ENCODE peak calls at places on chromosomes 6 and 20, in ten cellular contexts. U is cardiac muscle cell; N is lower lobe of right lung; B is astrocyte; R is stimulated activated CD4-positive, alpha-beta T cell treated with anti-CD3 and anti-CD28 coated beads, Interleukin-1b, Interleukin-23, amount 100 ng/mL, for 48 hours; O is ecto neural progenitor cell; W is GM06990; Z is HT1080; V is effector CD4-positive, alpha-beta T cell; S is OCI-M1. P is an unnamed sample.

GRCh38 chr6:4935486-4935885 is 68.4 kb downstream of the RPP40 start:
- DNase-seq in U (no peak), N (no peak), B (no peak), R (peak), O (no peak), W (no peak), Z (no peak), V (no peak), S (no peak), P (no peak)

GRCh38 chr6:14799928-14800327 is 445.9 kb upstream of the JARID2 start:
- DNase-seq in U (peak), N (peak), B (peak), R (peak), O (no peak), W (no peak), Z (peak), V (no peak), S (peak), P (peak)

GRCh38 chr6:31158863-31159855 is 770 bp downstream of the TCF19 start:
- DNase-seq in U (peak), N (no peak), B (peak), R (peak), O (no peak), W (peak), Z (peak), V (no peak), S (peak), P (peak)

GRCh38 chr20:49790077-49790798 is 22.4 kb upstream of the SLC9A8 start:
- DNase-seq in U (peak), N (no peak), B (no peak), R (no peak), O (no peak), W (no peak), Z (no peak), V (no peak), S (peak), P (no peak)

GRCh38 chr6:82364087-82365010 is 732 bp downstream of the TPBG start:
- DNase-seq in U (peak), N (peak), B (peak), R (no peak), O (peak), W (peak), Z (peak), V (no peak), S (peak), P (peak)

GRCh38 chr20:44526129-44526528 is 4.3 kb upstream of the SERINC3 start:
- DNase-seq in U (peak), N (no peak), B (peak), R (no peak), O (no peak), W (no peak), Z (peak), V (no peak), S (no peak), P (no peak)

GRCh38 chr20:41507851-41508250 is 110.3 kb downstream of the CHD6 start:
- DNase-seq in U (no peak), N (no peak), B (no peak), R (no peak), O (no peak), W (no peak), Z (no peak), V (no peak), S (no peak), P (no peak)

GRCh38 chr6:87407896-87408720 is at the start of gene CFAP206:
- DNase-seq in U (peak), N (peak), B (peak), R (peak), O (peak), W (peak), Z (peak), V (peak), S (peak), P (peak)

GRCh38 chr6:29964904-29965872 is 22.9 kb downstream of the HLA-A start:
- DNase-seq in U (peak), N (peak), B (peak), R (peak), O (peak), W (peak), Z (peak), V (peak), S (peak), P (peak)

GRCh38 chr6:90078513-90079289 is 184.4 kb downstream of the GJA10 start:
- DNase-seq in U (peak), N (no peak), B (peak), R (peak), O (no peak), W (no peak), Z (no peak), V (peak), S (peak), P (no peak)

GRCh38 chr20:50308513-50309279 is 118.1 kb downstream of the CEBPB start:
- DNase-seq in U (peak), N (peak), B (peak), R (no peak), O (peak), W (no peak), Z (peak), V (no peak), S (peak), P (no peak)

GRCh38 chr20:19888269-19888669 is 128.9 kb upstream of the NAA20 start:
- DNase-seq in U (no peak), N (no peak), B (no peak), R (no peak), O (no peak), W (no peak), Z (no peak), V (no peak), S (no peak), P (no peak)

GRCh38 chr6:170037541-170038250 is 253.2 kb downstream of the DLL1 start:
- DNase-seq in U (peak), N (peak), B (no peak), R (no peak), O (no peak), W (no peak), Z (no peak), V (no peak), S (no peak), P (no peak)

GRCh38 chr6:52998603-52999002 is 3.5 kb upstream of the GSTA4 start:
- DNase-seq in U (no peak), N (no peak), B (no peak), R (no peak), O (no peak), W (no peak), Z (no peak), V (no peak), S (no peak), P (no peak)

GRCh38 chr6:47492355-47492754 is 14.8 kb downstream of the CD2AP start:
- DNase-seq in U (no peak), N (no peak), B (no peak), R (no peak), O (no peak), W (no peak), Z (no peak), V (no peak), S (no peak), P (no peak)

GRCh38 chr6:114445846-114446245 is 103.0 kb upstream of the HS3ST5 start:
- DNase-seq in U (no peak), N (no peak), B (no peak), R (no peak), O (no peak), W (no peak), Z (no peak), V (no peak), S (no peak), P (no peak)

GRCh38 chr20:29301624-29302259 is 1955.7 kb upstream of the DEFB115 start:
- DNase-seq in U (no peak), N (no peak), B (no peak), R (no peak), O (no peak), W (no peak), Z (no peak), V (no peak), S (no peak), P (no peak)

GRCh38 chr6:89525786-89526562 is 93.0 kb downstream of the ANKRD6 start:
- DNase-seq in U (no peak), N (no peak), B (no peak), R (no peak), O (no peak), W (no peak), Z (no peak), V (no peak), S (peak), P (no peak)

GRCh38 chr6:24854077-24854670 is 55.5 kb upstream of the ARMH2 start:
- DNase-seq in U (no peak), N (no peak), B (no peak), R (no peak), O (no peak), W (no peak), Z (no peak), V (no peak), S (peak), P (no peak)

GRCh38 chr6:7238900-7239589 is 74.0 kb downstream of the SSR1 start:
- DNase-seq in U (peak), N (peak), B (peak), R (peak), O (peak), W (peak), Z (peak), V (peak), S (peak), P (peak)

GRCh38 chr6:118377711-118378414 is 170.2 kb upstream of the PLN start:
- DNase-seq in U (no peak), N (peak), B (no peak), R (no peak), O (peak), W (no peak), Z (no peak), V (no peak), S (no peak), P (no peak)

GRCh38 chr20:17921774-17922173 is 46.8 kb downstream of the SNX5 start:
- DNase-seq in U (no peak), N (no peak), B (no peak), R (no peak), O (no peak), W (no peak), Z (no peak), V (no peak), S (peak), P (no peak)

GRCh38 chr20:51094221-51094620 is 71.3 kb upstream of the KCNG1 start:
- DNase-seq in U (no peak), N (no peak), B (no peak), R (no peak), O (no peak), W (no peak), Z (no peak), V (no peak), S (no peak), P (no peak)

GRCh38 chr6:129565331-129565730 is 144.6 kb downstream of the ARHGAP18 start:
- DNase-seq in U (no peak), N (no peak), B (no peak), R (no peak), O (no peak), W (no peak), Z (no peak), V (no peak), S (no peak), P (no peak)

GRCh38 chr6:5996701-5997419 is 9.9 kb downstream of the NRN1 start:
- DNase-seq in U (no peak), N (peak), B (no peak), R (no peak), O (peak), W (no peak), Z (no peak), V (no peak), S (peak), P (peak)

GRCh38 chr20:584375-585301 is 25.5 kb downstream of the TCF15 start:
- DNase-seq in U (no peak), N (no peak), B (no peak), R (peak), O (no peak), W (no peak), Z (peak), V (no peak), S (peak), P (no peak)

GRCh38 chr20:47770931-47771330 is 14.3 kb downstream of the SULF2 start:
- DNase-seq in U (no peak), N (no peak), B (no peak), R (no peak), O (no peak), W (no peak), Z (no peak), V (no peak), S (no peak), P (no peak)

GRCh38 chr6:132161283-132161682 is 210.1 kb upstream of the CCN2 start:
- DNase-seq in U (peak), N (no peak), B (peak), R (no peak), O (no peak), W (no peak), Z (peak), V (no peak), S (peak), P (peak)

GRCh38 chr20:2234788-2235187 is 61.0 kb upstream of the TGM3 start:
- DNase-seq in U (no peak), N (no peak), B (no peak), R (no peak), O (peak), W (no peak), Z (no peak), V (no peak), S (no peak), P (no peak)

GRCh38 chr6:150004101-150004782 is 21.1 kb downstream of the RAET1L start:
- DNase-seq in U (no peak), N (no peak), B (no peak), R (no peak), O (no peak), W (no peak), Z (no peak), V (peak), S (no peak), P (peak)

GRCh38 chr6:122393339-122393896 is 6.0 kb upstream of the HSF2 start:
- DNase-seq in U (no peak), N (no peak), B (no peak), R (peak), O (peak), W (no peak), Z (no peak), V (no peak), S (no peak), P (no peak)

GRCh38 chr6:148817689-148818088 is 70.9 kb downstream of the UST start:
- DNase-seq in U (no peak), N (no peak), B (no peak), R (no peak), O (no peak), W (no peak), Z (no peak), V (no peak), S (no peak), P (no peak)